ENCODE peak calls at places on chromosomes 7 and 10, in four cellular contexts. M, Z, R and Q are unnamed samples.

GRCh38 chr7:106166651-106167342 is 54.7 kb upstream of the SYPL1 start:
- DNase-seq in R (peak), Z (peak), M (peak), Q (no peak)

GRCh38 chr10:67925449-67926005 is 41.1 kb downstream of the SIRT1 start:
- DNase-seq in Z (no peak), R (no peak), M (no peak), Q (no peak)

GRCh38 chr7:159136442-159136841 is 8.2 kb downstream of the VIPR2 start:
- DNase-seq in Z (no peak), R (no peak), M (no peak), Q (no peak)

GRCh38 chr10:86244296-86244695 is 122.3 kb downstream of the GRID1 start:
- DNase-seq in M (no peak), R (no peak), Z (no peak), Q (no peak)

GRCh38 chr7:111866787-111867186 is 304.5 kb upstream of the IMMP2L start:
- DNase-seq in M (no peak), R (no peak), Z (no peak), Q (no peak)

GRCh38 chr10:78852856-78853255 is 215.9 kb upstream of the ZMIZ1 start:
- DNase-seq in R (no peak), M (peak), Z (peak), Q (no peak)

GRCh38 chr7:5332579-5332978 is 49.8 kb downstream of the SLC29A4 start:
- DNase-seq in Z (no peak), M (no peak), R (no peak), Q (no peak)

GRCh38 chr10:90751107-90751997 is 106.5 kb downstream of the HTR7 start:
- DNase-seq in R (peak), Z (peak), M (peak), Q (peak)

GRCh38 chr7:44973610-44974401 is 5.0 kb downstream of the MYO1G start:
- DNase-seq in Z (no peak), R (peak), M (peak), Q (no peak)

GRCh38 chr7:4836206-4836661 is 25.6 kb downstream of the PAPOLB start:
- DNase-seq in Z (no peak), R (no peak), M (no peak), Q (no peak)

GRCh38 chr7:140734729-140735128 is 38.2 kb downstream of the NDUFB2 start:
- DNase-seq in Z (no peak), R (no peak), M (no peak), Q (no peak)

GRCh38 chr7:41885078-41885477 is 182.2 kb upstream of the INHBA start:
- DNase-seq in R (no peak), Z (no peak), M (no peak), Q (no peak)

GRCh38 chr10:58206251-58206650 is 61.4 kb downstream of the IPMK start:
- DNase-seq in R (no peak), Z (no peak), M (no peak), Q (no peak)

GRCh38 chr7:17638727-17639126 is 301.6 kb downstream of the SNX13 start:
- DNase-seq in M (no peak), Z (no peak), R (no peak), Q (no peak)

GRCh38 chr10:58508316-58508715 is 4.4 kb upstream of the BICC1 start:
- DNase-seq in Z (no peak), R (no peak), M (no peak), Q (no peak)

GRCh38 chr7:158351481-158351880 is 236.1 kb downstream of the PTPRN2 start:
- DNase-seq in R (no peak), Z (no peak), M (no peak), Q (no peak)

GRCh38 chr7:102138676-102139075 is 148.0 kb upstream of the SH2B2 start:
- DNase-seq in M (no peak), R (no peak), Z (no peak), Q (no peak)

GRCh38 chr10:128267581-128267980 is 141.4 kb upstream of the MKI67 start:
- DNase-seq in Z (no peak), R (no peak), M (no peak), Q (no peak)

DNA sequence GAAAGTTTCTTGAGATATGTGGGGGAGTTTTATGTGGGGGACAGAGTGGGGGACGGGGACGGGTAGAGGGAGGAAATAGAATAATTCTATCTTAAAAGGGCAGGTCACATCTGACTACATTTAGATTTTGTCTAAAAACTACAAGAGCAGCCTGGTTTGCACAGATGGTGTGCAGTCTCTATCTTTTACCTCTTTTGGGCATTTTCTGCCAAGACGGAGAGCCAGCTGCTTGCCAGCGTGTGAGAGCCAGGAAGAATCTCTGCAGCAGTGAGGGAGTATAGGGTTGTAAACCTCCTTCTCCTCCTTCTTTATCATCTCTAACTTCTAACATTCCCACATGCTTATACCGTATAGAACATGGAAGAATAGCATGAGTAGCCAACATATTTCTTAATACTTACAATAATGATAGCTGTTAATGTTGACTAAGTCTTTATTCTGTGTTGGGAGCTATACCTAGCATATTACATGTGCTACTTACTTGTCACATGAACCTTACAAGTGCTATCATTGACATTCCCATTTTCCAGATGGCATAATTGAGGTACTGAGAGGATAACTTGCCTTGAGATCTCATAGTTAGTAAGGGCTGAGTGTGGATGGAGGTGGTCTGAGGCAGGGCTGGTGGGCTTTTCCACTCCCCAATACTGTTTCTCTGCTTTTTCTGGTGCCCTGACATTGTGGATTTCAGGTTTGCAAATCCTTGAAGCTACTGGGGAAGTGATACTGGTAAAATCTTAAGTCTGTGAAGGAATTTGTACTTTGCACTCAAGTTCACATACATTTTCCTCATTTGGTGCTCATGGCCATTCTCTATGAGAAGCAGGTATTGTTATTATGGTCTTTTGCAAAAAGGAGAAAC is 1.1 kb downstream of the ENTPD1 start:
- DNase-seq in Z (no peak), R (no peak), M (no peak), Q (no peak)
- H3K27ac ChIP-seq in Z (no peak), R (no peak), M (no peak), Q (no peak)

GRCh38 chr7:37150180-37150579 is 298.5 kb downstream of the ELMO1 start:
- DNase-seq in R (peak), Z (no peak), M (no peak), Q (no peak)

GRCh38 chr7:37150856-37151255 is 297.8 kb downstream of the ELMO1 start:
- DNase-seq in R (no peak), M (no peak), Z (no peak), Q (no peak)

GRCh38 chr7:37145682-37146081 is 303.0 kb downstream of the ELMO1 start:
- DNase-seq in Z (no peak), R (peak), M (no peak), Q (no peak)

GRCh38 chr7:37151741-37152413 is 296.8 kb downstream of the ELMO1 start:
- DNase-seq in R (peak), Z (no peak), M (no peak), Q (no peak)

DNA sequence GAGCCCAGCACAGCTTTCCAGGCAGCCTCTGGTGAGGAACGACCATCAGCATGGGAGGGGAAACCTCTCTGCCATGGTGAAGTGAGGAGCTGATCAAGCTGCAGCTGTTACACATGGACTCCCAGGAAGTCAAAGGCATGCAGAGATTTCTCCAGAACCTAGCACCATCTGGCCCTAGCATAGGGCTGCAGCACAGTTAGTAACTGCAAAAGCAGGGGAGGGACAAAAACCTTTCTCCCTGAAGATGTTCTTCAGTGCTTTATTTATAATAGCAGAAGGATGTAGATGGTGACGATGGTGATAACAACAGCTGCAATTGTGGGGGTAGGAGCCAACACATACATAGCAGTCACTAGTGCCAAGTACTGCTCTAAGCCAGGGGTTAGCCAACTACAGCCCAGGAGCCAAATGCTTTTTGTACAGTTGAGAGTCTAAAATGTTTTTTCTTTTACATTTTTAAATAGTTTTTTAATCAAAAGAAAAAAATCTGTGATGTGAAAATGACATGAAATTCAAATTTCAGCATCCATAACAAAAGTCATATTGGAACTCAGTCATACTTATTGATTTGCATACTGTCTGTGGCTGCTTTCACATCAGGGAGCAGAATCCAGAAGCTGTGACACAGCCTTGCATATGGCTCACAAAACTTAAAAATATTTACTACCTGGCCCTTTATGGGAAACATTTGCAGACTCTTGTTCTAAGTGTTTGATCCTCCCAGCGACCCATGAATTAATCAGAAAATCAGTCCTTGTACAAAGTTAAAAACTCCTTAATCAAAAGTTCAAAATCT is 299.4 kb downstream of the ELMO1 start:
- DNase-seq in Z (no peak), M (no peak), R (no peak), Q (no peak)
- TF ChIP-seq TCF7L2 in Z (no peak), M (no peak), R (no peak), Q (no peak)

GRCh38 chr7:876077-876971 is at the start of gene GET4:
- DNase-seq in Z (peak), R (peak), M (peak), Q (peak)
- TF ChIP-seq CTCF in Z (no peak), R (no peak), M (peak), Q (no peak)

DNA sequence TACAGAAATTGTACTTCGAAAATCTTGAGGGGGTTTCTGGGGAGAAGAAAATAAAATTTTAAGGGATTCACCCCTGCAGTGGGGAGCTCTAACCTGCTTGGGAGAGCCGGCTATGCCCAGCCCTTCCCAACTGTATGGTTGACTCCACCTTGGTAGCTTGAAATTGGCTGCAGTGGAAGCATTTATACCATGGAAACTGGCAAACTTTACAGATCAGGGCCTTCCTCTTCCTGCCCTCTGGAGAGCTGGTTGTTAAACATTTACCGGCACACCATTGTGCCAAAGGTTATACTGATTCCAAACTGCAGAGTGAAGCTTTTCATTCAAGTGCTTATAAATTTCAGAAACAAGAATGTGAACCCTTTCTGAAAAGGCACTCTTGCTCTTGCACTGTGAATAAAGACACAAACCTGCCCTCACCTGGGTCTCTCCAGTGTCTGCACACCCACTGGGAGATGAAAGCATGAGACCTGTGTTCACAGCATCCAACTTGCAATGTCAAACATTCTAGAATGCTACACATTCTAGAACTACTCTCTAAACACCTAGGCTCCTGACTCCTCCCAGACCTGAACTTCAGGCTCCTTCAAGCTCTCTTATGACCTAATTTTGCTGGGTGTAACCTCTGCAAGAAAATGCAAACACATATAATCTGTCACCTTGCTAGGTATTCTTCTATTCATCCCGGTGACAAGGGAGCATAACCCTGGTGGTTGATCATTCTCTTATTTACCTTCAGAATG is 44.7 kb downstream of the ABLIM1 start:
- DNase-seq in Z (no peak), R (peak), M (no peak), Q (no peak)
- H3K27ac ChIP-seq in Z (no peak), R (no peak), M (no peak), Q (peak)

GRCh38 chr10:49005270-49005669 is 65.6 kb upstream of the LRRC18 start:
- DNase-seq in R (no peak), M (no peak), Z (no peak), Q (no peak)

GRCh38 chr10:49000437-49001398 is 61.1 kb upstream of the LRRC18 start:
- DNase-seq in Z (no peak), M (no peak), R (no peak), Q (no peak)

GRCh38 chr10:49001861-49002675 is 62.4 kb upstream of the LRRC18 start:
- DNase-seq in Z (no peak), M (no peak), R (no peak), Q (no peak)

GRCh38 chr10:49007128-49007527 is 67.5 kb upstream of the LRRC18 start:
- DNase-seq in Z (no peak), R (no peak), M (no peak), Q (no peak)

DNA sequence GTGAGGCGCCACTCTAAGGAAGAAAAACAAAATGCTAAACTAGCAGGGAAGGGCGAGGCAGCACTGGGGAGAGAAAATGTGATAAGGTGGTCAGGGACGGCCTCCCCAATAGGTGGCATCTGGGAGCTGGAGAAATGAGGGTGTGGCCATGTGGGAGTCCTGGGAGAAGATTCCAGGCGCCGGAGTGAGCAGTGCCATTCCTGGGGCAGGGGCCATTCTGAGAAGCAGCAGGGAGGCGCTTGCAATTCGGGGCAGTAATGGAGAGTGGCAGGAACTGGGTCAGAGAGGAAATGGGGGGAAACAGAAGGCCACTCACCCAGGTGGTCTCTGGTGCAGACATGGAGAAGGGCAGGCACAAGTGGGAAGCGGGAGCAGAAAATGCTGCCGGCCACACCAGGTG is 61.8 kb upstream of the LRRC18 start:
- DNase-seq in M (peak), Z (no peak), R (peak), Q (no peak)
- TF ChIP-seq TCF7L2 in M (no peak), Z (no peak), R (no peak), Q (no peak)

DNA sequence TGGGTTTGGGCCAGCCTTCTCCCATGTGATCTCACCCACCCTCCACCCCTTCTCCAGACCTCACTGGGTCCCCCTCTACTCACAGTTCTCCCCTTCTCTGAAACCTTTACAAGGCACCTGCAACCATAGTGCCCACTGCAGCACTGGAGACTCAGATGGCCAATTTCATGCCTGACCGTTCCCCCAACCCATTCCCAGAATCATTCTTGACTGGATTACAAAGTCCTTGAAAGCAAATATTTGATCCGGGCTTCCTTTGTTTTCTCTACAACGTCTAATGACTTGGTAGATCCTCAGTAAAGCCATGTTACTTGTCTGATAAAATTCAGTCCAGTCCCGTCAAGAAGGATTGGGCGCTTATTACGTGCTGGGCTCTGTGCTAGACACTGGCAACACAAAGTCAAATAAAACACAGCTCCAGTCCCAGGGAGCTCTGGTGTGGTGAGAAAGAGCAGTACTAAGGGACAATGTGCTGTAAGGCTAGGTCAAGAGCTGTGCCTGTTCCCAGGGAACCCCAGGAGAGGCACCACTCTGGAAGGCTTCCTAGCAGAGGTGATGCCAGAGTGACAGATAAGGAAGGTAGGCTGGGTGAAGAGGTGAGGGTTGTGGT is 36.5 kb downstream of the SH3PXD2A start:
- DNase-seq in R (peak), Z (no peak), M (no peak), Q (no peak)
- TF ChIP-seq CTCF in R (no peak), Z (no peak), M (no peak), Q (no peak)

DNA sequence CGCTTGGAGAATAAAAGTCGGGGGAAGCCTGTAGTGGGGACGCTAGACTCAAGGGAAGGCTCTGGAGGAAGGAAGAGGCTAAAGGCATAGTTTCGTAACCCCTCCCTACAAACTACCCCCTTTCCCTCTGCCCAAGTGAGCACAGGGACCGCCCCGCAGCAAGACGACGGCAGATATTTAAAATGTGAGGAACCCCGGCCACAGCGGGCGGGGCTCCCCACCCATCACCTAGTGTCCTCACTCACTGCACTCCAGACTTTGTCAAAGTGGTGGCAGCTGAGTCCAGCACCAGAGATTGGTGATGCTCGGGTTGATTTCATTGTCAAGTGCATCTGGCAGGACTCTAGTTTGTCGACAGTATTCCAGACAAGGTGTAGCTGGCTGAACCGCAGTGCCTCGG is 69.0 kb downstream of the PRKAG2 start:
- DNase-seq in M (no peak), Z (no peak), R (no peak), Q (no peak)
- H3K27ac ChIP-seq in M (no peak), Z (no peak), R (no peak), Q (no peak)

DNA sequence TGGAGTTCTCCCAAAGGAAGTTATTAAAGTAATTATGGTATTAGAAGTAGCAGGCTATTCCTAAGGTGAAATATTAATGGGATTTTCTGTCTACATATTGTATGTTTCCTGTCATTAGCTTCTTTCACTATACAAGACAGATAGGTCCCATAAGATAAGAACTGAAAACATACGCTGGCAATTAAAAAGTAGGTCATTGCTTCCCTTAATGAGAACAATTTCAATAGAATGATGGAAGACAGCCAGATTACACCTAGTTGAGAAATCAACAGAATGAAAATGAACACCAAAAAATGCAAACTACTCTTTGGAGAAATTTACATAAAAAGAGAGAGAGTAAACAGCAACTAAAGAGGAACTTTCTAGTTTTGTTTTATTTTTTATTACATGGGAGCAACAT is 147.0 kb downstream of the HBP1 start:
- DNase-seq in Z (no peak), R (no peak), M (no peak), Q (no peak)
- TF ChIP-seq TCF7L2 in Z (no peak), R (no peak), M (no peak), Q (no peak)

GRCh38 chr10:8121199-8121890 is 66.9 kb downstream of the GATA3 start:
- DNase-seq in R (no peak), Z (no peak), M (no peak), Q (no peak)
- TF ChIP-seq CTCF in R (no peak), Z (no peak), M (no peak), Q (no peak)